ENCODE peak calls at places on chromosomes 11 and 22, in seven cellular contexts. T is HCT116, D is SK-N-SH, K is Karpas-422, L is GM23338, A is PC-9, H is GM23248. Y is an unnamed sample.

GRCh38 chr22:36528336-36528735 is 630 bp downstream of the EIF3D start:
- DNase-seq in T (no peak), D (peak; percentile 49), K (peak; percentile 64), L (no peak), A (no peak), H (peak; percentile 68), Y (no peak)

GRCh38 chr11:27390959-27391326 is 27.9 kb upstream of the CCDC34 start:
- DNase-seq in T (no peak), D (no peak), K (no peak), L (no peak), A (no peak), H (peak; percentile 82), Y (no peak)

GRCh38 chr11:86214710-86215109 is 29.8 kb upstream of the EED start:
- DNase-seq in T (no peak), D (no peak), K (no peak), L (no peak), A (peak; percentile 5), H (peak; percentile 17), Y (peak; percentile 21)

GRCh38 chr22:25153961-25154685 is 45.5 kb upstream of the CRYBB3 start:
- DNase-seq in T (no peak), D (peak; percentile 57), K (no peak), L (peak; percentile 54), A (peak; percentile 83), H (peak; percentile 65), Y (peak; percentile 69)

GRCh38 chr11:2376751-2377451 is at the start of gene CD81:
- DNase-seq in T (no peak), D (peak; percentile 96), K (peak; percentile 80), L (no peak), A (peak; percentile 18), H (peak; percentile 71), Y (peak; percentile 22)

GRCh38 chr11:69530278-69531070 is 49.0 kb downstream of the LINC01488 start:
- DNase-seq in T (no peak), D (no peak), K (no peak), L (no peak), A (no peak), H (no peak), Y (no peak)

GRCh38 chr22:42388130-42388797 is 43.9 kb downstream of the NFAM1 start:
- DNase-seq in T (no peak), D (peak; percentile 84), K (no peak), L (peak; percentile 58), A (peak; percentile 15), H (peak; percentile 25), Y (peak; percentile 9)

GRCh38 chr22:46072030-46072881 is 78.1 kb upstream of the PPARA start:
- DNase-seq in T (no peak), D (no peak), K (peak; percentile 83), L (peak; percentile 60), A (peak; percentile 57), H (peak; percentile 92), Y (peak; percentile 33)

GRCh38 chr11:115548878-115549528 is 44.8 kb upstream of the CADM1 start:
- DNase-seq in T (no peak), D (no peak), K (no peak), L (peak; percentile 85), A (no peak), H (no peak), Y (no peak)

GRCh38 chr22:25206998-25207397 is 7.3 kb downstream of the CRYBB3 start:
- DNase-seq in T (no peak), D (no peak), K (no peak), L (no peak), A (no peak), H (no peak), Y (no peak)

GRCh38 chr22:49064836-49065235 is 762.8 kb downstream of the BRD1 start:
- DNase-seq in T (no peak), D (no peak), K (no peak), L (no peak), A (no peak), H (no peak), Y (no peak)

GRCh38 chr11:120011836-120012235 is 126.1 kb downstream of the TRIM29 start:
- DNase-seq in T (no peak), D (no peak), K (no peak), L (no peak), A (no peak), H (no peak), Y (no peak)

GRCh38 chr11:78292109-78292803 is 103.5 kb downstream of the USP35 start:
- DNase-seq in T (no peak), D (no peak), K (no peak), L (no peak), A (no peak), H (no peak), Y (no peak)

GRCh38 chr22:45644714-45645113 is 26.9 kb upstream of the ATXN10 start:
- DNase-seq in T (no peak), D (no peak), K (no peak), L (no peak), A (no peak), H (no peak), Y (no peak)

GRCh38 chr22:33126881-33127280 is 68.7 kb upstream of the SYN3 start:
- DNase-seq in T (no peak), D (peak; percentile 52), K (no peak), L (peak; percentile 75), A (peak; percentile 1), H (peak; percentile 50), Y (no peak)

GRCh38 chr11:117076941-117077659 is 21.1 kb downstream of the SIK3 start:
- DNase-seq in T (no peak), D (no peak), K (no peak), L (peak; percentile 17), A (no peak), H (no peak), Y (no peak)

GRCh38 chr11:65718964-65719492 is 1.6 kb downstream of the RNASEH2C start:
- DNase-seq in T (no peak), D (peak; percentile 52), K (no peak), L (no peak), A (no peak), H (peak; percentile 48), Y (no peak)

GRCh38 chr22:47049078-47049609 is 286.7 kb downstream of the TBC1D22A start:
- DNase-seq in T (no peak), D (no peak), K (no peak), L (no peak), A (no peak), H (no peak), Y (no peak)

GRCh38 chr22:26822300-26822699 is 164.9 kb downstream of the MIAT start:
- DNase-seq in T (no peak), D (no peak), K (no peak), L (no peak), A (no peak), H (no peak), Y (no peak)

GRCh38 chr11:93155738-93156137 is 42.1 kb downstream of the SLC36A4 start:
- DNase-seq in T (no peak), D (no peak), K (no peak), L (no peak), A (no peak), H (no peak), Y (no peak)

GRCh38 chr11:69287968-69288882 is 5.7 kb upstream of the MYEOV start:
- DNase-seq in T (no peak), D (no peak), K (no peak), L (no peak), A (peak; percentile 90), H (no peak), Y (no peak)

GRCh38 chr11:57144531-57145320 is 37.0 kb upstream of the LRRC55 start:
- DNase-seq in T (no peak), D (peak; percentile 67), K (no peak), L (no peak), A (no peak), H (no peak), Y (no peak)

GRCh38 chr11:127998421-127998820 is 588.9 kb downstream of the ETS1 start:
- DNase-seq in T (no peak), D (no peak), K (no peak), L (no peak), A (no peak), H (no peak), Y (peak; percentile 64)

GRCh38 chr22:17083255-17083654 is 1.5 kb upstream of the IL17RA start:
- DNase-seq in T (no peak), D (no peak), K (no peak), L (no peak), A (no peak), H (no peak), Y (no peak)

GRCh38 chr11:30451167-30451566 is 128.3 kb downstream of the ARL14EP start:
- DNase-seq in T (no peak), D (no peak), K (no peak), L (peak; percentile 38), A (no peak), H (no peak), Y (no peak)

GRCh38 chr22:19761022-19761499 is 483 bp downstream of the TBX1 start:
- DNase-seq in T (no peak), D (peak; percentile 71), K (no peak), L (peak; percentile 34), A (no peak), H (peak; percentile 50), Y (no peak)

GRCh38 chr11:79937935-79938334 is 497.1 kb upstream of the TENM4 start:
- DNase-seq in T (no peak), D (no peak), K (no peak), L (no peak), A (no peak), H (no peak), Y (no peak)
- H3K9me2 ChIP-seq in T (no peaks in the 10 kb centered on the region), D (no peaks in the 10 kb centered on the region), K (no peaks in the 10 kb centered on the region), L (no peaks in the 10 kb centered on the region), A (no peaks in the 10 kb centered on the region), H (no peaks in the 10 kb centered on the region), Y (no peaks in the 10 kb centered on the region)

GRCh38 chr11:67820079-67820478 is 145.7 kb upstream of the ALDH3B2 start:
- DNase-seq in T (no peak), D (no peak), K (no peak), L (no peak), A (no peak), H (no peak), Y (no peak)
- H3K9me2 ChIP-seq in T (no peaks in the 10 kb centered on the region), D (no peaks in the 10 kb centered on the region), K (no peaks in the 10 kb centered on the region), L (no peaks in the 10 kb centered on the region), A (no peaks in the 10 kb centered on the region), H (no peaks in the 10 kb centered on the region), Y (no peaks in the 10 kb centered on the region)

GRCh38 chr11:87292598-87292997 is 254.9 kb downstream of the TMEM135 start:
- DNase-seq in T (no peak), D (no peak), K (no peak), L (no peak), A (no peak), H (no peak), Y (no peak)
- H3K9me2 ChIP-seq in T (no peaks in the 10 kb centered on the region), D (no peaks in the 10 kb centered on the region), K (no peaks in the 10 kb centered on the region), L (no peaks in the 10 kb centered on the region), A (peaks cover 3% of the 10 kb centered on the region), H (no peaks in the 10 kb centered on the region), Y (no peaks in the 10 kb centered on the region)

DNA sequence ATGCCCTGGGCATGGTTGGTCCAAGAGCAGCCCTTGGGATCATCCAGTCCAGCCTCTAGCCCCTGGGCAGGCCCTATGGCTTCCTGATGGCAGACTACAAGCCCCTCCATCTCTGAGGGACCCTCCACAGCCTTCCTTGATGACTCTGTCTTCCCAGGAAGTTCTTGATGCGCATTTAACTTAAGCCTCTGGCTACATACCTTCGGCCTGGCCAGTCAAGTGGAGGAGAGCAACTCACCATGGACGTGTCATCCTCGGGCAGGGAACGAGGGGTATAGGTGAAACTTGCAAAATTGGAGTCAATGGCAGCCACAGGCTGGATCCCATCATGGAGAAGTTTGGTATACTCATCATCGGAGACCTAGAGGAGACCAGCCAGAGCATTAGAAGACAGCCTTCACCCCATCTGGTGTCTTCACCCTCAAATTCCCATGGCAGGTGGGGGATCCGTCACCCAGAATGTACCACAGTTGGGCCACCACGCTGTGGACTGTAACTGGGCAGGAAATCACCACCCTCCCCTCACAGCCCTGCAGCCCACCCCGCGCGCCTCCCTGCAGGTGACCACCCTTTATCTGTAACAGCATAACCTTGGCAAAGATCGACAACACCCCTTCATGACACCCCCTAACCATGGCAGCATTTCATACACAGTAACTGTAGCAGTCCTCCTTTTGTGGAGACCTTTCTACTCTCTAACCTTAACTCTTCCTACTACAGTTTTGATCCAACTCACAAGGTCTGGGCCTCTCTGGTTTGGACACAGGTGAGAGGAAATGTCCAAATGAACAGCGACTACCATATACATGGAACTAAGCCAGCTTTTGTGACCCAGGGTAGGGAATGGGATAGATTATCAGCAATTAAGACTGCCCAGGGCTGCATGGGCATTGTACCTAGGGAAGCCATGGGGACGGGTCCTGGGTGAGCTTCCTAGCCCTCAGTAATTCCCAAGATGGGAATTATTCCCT is 91.7 kb downstream of the PDE2A start:
- DNase-seq in T (no peak), D (no peak), K (no peak), L (no peak), A (no peak), H (no peak), Y (no peak)
- H3K9me2 ChIP-seq in T (no peaks in the 10 kb centered on the region), D (no peaks in the 10 kb centered on the region), K (no peaks in the 10 kb centered on the region), L (peaks cover 5% of the 10 kb centered on the region), A (no peaks in the 10 kb centered on the region), H (no peaks in the 10 kb centered on the region), Y (no peaks in the 10 kb centered on the region)